ENCODE peak calls at places on chromosomes 11 and 22, in six cellular contexts. R, K, Y, Q, W and P are unnamed samples.

GRCh38 chr22:19368876-19369275 is 62.7 kb downstream of the HIRA start:
- DNase-seq in K (no peak), R (no peak), Q (no peak), W (no peak), Y (no peak), P (no peak)

GRCh38 chr22:38012604-38013072 is 28.3 kb upstream of the SOX10 start:
- DNase-seq in Y (no peak), R (no peak), Q (no peak), K (no peak), W (no peak), P (no peak)

GRCh38 chr11:75547617-75548054 is 14.4 kb upstream of the SERPINH1 start:
- DNase-seq in W (peak; percentile 78), Y (peak; percentile 88), R (no peak), K (no peak), Q (peak; percentile 89), P (peak; percentile 74)

GRCh38 chr11:105181521-105181920 is 42.0 kb upstream of the CARD18 start:
- DNase-seq in Y (no peak), W (no peak), R (no peak), K (no peak), Q (no peak), P (no peak)

GRCh38 chr11:846496-847098 is 3.9 kb downstream of the TSPAN4 start:
- DNase-seq in Q (no peak), Y (no peak), R (no peak), W (no peak), K (no peak), P (no peak)

GRCh38 chr11:23310276-23310675 is 450.0 kb upstream of the CCDC179 start:
- DNase-seq in W (no peak), R (no peak), K (no peak), Y (no peak), Q (no peak), P (no peak)

GRCh38 chr22:42769574-42770447 is 49.1 kb upstream of the A4GALT start:
- DNase-seq in W (peak; percentile 48), Y (no peak), Q (no peak), K (peak; percentile 44), R (peak; percentile 49), P (peak; percentile 90)

GRCh38 chr11:5197538-5197937 is 2.9 kb downstream of the OR51V1 start:
- DNase-seq in R (no peak), Y (no peak), Q (no peak), K (no peak), W (no peak), P (no peak)

GRCh38 chr11:41779401-41779960 is 320.0 kb upstream of the LRRC4C start:
- DNase-seq in W (no peak), Y (no peak), Q (no peak), K (no peak), R (no peak), P (no peak)

GRCh38 chr11:133695376-133695775 is 149.9 kb downstream of the SPATA19 start:
- DNase-seq in K (no peak), Y (no peak), W (no peak), Q (no peak), R (no peak), P (no peak)

GRCh38 chr22:31947296-31947695 is 3.0 kb downstream of the YWHAH start:
- DNase-seq in Y (no peak), W (no peak), R (no peak), Q (peak; percentile 31), K (no peak), P (no peak)

GRCh38 chr11:120522736-120523135 is 11.2 kb downstream of the GRIK4 start:
- DNase-seq in K (no peak), W (no peak), R (no peak), Y (no peak), Q (no peak), P (no peak)

GRCh38 chr11:59676205-59676604 is 7.4 kb upstream of the PATL1 start:
- DNase-seq in Y (no peak), R (no peak), Q (no peak), K (no peak), W (no peak), P (no peak)

GRCh38 chr11:14537134-14537599 is 17.0 kb upstream of the PSMA1 start:
- DNase-seq in R (no peak), Y (peak; percentile 68), Q (peak; percentile 65), K (no peak), W (no peak), P (no peak)

GRCh38 chr22:42282252-42282942 is 11.9 kb upstream of the TCF20 start:
- DNase-seq in Y (no peak), K (no peak), Q (no peak), R (no peak), W (no peak), P (no peak)

GRCh38 chr11:93330446-93330984 is at the start of gene DEUP1:
- DNase-seq in W (peak; percentile 58), R (no peak), Y (peak; percentile 80), Q (peak; percentile 2), K (no peak), P (peak; percentile 43)

GRCh38 chr11:12166299-12167092 is 56.1 kb downstream of the MICAL2 start:
- DNase-seq in R (no peak), Y (no peak), K (no peak), W (no peak), Q (no peak), P (no peak)

GRCh38 chr11:99316761-99317475 is 296.2 kb downstream of the CNTN5 start:
- DNase-seq in K (no peak), Q (no peak), R (no peak), W (no peak), Y (no peak), P (no peak)

GRCh38 chr11:126104420-126104819 is 41.8 kb upstream of the CDON start:
- DNase-seq in K (no peak), R (no peak), Y (no peak), W (no peak), Q (no peak), P (no peak)

GRCh38 chr22:50423956-50424355 is 50.9 kb downstream of the SBF1 start:
- DNase-seq in K (no peak), Y (no peak), R (no peak), Q (no peak), W (no peak), P (no peak)

DNA sequence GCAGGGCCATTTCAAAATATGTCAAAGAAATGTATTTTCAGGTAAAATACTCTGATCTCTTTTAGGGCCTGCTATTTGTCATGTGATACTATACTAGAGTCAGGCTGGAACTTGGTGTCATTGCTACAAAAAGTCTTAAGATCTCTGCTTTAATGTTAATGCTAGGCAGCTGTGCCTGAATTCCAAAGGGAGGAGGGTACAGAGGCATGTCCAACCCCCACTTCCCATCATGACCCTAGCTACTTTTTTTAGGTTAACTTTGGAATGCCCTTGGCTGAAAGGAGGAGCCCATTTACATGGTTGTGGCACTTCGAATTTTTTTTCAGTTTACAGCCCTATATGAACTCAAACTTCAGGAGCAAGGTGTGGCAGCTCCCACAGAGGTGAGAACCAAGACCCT is 58.1 kb downstream of the OSBP2 start:
- DNase-seq in W (no peak), Y (no peak), R (no peak), K (no peak), Q (no peak), P (no peak)
- TF ChIP-seq EP300 in W (no peak), Y (no peak), R (no peak), K (no peak), Q (no peak), P (no peak)

GRCh38 chr11:33376331-33377099 is 119.3 kb downstream of the HIPK3 start:
- DNase-seq in R (no peak), K (no peak), Q (no peak), W (no peak), Y (peak; percentile 85), P (no peak)
- H3K4me3 ChIP-seq in R (peak overlapping the region; percentile 70), K (peak overlapping the region; percentile 50), Q (peak overlapping the region; percentile 68), W (peak overlapping the region; percentile 45), Y (peak overlapping the region; percentile 76), P (peak overlapping the region; percentile 44)

DNA sequence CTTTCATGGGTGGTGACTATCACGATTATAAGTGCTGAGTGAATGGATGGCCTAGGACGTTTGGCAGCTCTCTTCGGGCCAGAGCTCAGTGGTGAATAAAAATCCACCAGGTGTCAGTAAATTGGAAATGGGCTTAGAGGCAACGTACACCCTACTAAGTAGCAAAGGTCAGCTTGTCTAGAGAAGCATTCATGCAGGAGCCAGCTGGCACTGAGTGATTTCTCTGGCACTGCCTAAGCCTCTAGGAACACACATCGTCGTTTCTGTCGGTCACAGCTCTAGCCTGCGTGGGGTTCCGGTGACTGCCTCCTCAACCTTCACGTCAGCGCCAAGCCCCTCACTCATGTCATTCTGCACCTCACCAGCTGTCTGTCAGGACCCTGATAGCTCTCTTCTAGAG is 192.4 kb upstream of the NTM start:
- DNase-seq in Y (no peak), Q (no peak), W (no peak), K (no peak), R (no peak), P (no peak)
- TF ChIP-seq EP300 in Y (no peak), Q (no peak), W (no peak), K (no peak), R (no peak), P (no peak)

DNA sequence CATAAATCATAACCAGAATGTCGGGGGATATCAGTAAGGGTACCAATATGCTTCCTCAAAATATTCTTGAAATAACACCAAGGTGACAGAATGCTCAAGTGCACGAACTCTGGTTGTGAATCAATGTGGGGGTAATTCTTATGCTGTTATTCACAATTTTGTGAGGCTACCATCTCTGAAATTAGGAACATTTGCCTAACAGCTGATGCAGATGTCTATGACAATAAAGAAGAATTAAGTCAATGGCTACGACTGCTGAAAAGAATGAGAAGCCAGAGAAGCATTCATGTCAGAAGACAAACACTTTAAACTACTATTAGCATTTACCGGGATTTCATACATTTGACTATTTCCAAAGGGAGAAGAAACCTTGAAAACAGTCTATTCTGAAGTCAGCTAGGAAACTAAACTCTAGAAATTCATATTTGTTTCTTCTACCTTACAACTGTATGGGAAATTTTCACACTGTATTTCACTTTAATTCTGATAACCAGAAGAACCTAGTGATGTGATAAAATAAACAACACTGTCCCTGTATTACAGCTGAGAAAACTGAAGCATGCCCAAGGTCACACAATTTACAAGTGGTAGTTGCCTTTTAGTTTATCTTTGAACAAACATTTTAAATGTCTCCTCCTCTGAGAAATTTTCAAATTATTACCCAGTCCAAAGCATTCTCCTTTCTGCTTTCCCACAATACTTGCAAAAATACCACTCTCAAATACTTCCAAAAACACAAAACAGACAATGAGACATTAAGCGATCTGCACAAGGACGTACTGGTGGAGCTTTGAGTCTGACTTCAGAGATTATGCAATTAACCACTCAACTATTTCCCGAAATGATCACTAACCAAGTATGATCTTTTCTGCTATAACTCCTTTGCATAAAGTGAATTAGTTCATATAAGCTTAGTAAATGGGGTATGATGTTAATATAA is 18.0 kb upstream of the ARHGAP32 start:
- DNase-seq in K (no peak), Q (no peak), W (no peak), Y (no peak), R (no peak), P (no peak)
- H3K4me3 ChIP-seq in K (no peak overlapping the region), Q (no peak overlapping the region), W (no peak overlapping the region), Y (no peak overlapping the region), R (no peak overlapping the region), P (no peak overlapping the region)

GRCh38 chr11:62242021-62242420 is at the start of gene SCGB1D2:
- DNase-seq in W (no peak), R (no peak), Q (peak; percentile 23), Y (peak; percentile 6), K (no peak), P (no peak)
- TF ChIP-seq EP300 in W (no peak), R (no peak), Q (no peak), Y (no peak), K (no peak), P (no peak)

GRCh38 chr11:26088391-26088790 is 243.5 kb upstream of the ANO3 start:
- DNase-seq in K (no peak), Q (no peak), W (no peak), R (no peak), Y (no peak), P (no peak)
- H3K4me3 ChIP-seq in K (no peak overlapping the region), Q (no peak overlapping the region), W (no peak overlapping the region), R (no peak overlapping the region), Y (no peak overlapping the region), P (no peak overlapping the region)

GRCh38 chr11:73314121-73314948 is 6.3 kb downstream of the ARHGEF17 start:
- DNase-seq in Q (no peak), R (no peak), Y (no peak), W (peak; percentile 83), K (no peak), P (no peak)
- TF ChIP-seq EP300 in Q (no peak), R (peak; percentile 71), Y (no peak), W (no peak), K (no peak), P (no peak)